ENCODE peak calls at places on chromosomes 7 and 10, in five cellular contexts. V is AG04450, G is HepG2, D is HCT116, A is endothelial cell. J is an unnamed sample.

GRCh38 chr7:135704074-135704473 is 23.9 kb downstream of the SLC13A4 start:
- DNase-seq in V (no peak), G (no peak), D (no peak), A (no peak), J (no peak)

GRCh38 chr10:129038490-129039011 is 428.5 kb upstream of the MGMT start:
- DNase-seq in V (no peak), A (no peak), G (no peak), D (no peak), J (no peak)

GRCh38 chr7:67105382-67105781 is 108.7 kb downstream of the TYW1 start:
- DNase-seq in G (no peak), D (no peak), A (no peak), V (no peak), J (no peak)

GRCh38 chr10:18658301-18658991 is 785 bp upstream of the ARL5B start:
- DNase-seq in D (no peak), V (no peak), G (peak; percentile 57), A (peak; percentile 9), J (no peak)

GRCh38 chr7:12554848-12555247 is 15.7 kb upstream of the SCIN start:
- DNase-seq in G (no peak), A (no peak), V (no peak), D (no peak), J (no peak)

GRCh38 chr10:133359554-133359971 is 1.7 kb upstream of the FUOM start:
- DNase-seq in V (no peak), G (peak; percentile 76), A (no peak), D (no peak), J (no peak)

GRCh38 chr10:42962120-42962901 is 114.6 kb upstream of the RET start:
- DNase-seq in V (no peak), G (no peak), A (peak; percentile 2), D (no peak), J (no peak)

GRCh38 chr10:70088299-70088698 is 35.7 kb downstream of the MACROH2A2 start:
- DNase-seq in V (no peak), A (no peak), G (no peak), D (no peak), J (no peak)

GRCh38 chr10:47241256-47241655 is 58.7 kb upstream of the GDF10 start:
- DNase-seq in D (no peak), A (no peak), G (no peak), V (no peak), J (no peak)

GRCh38 chr10:117003336-117003735 is 1.7 kb downstream of the SHTN1 start:
- DNase-seq in D (no peak), G (peak; percentile 81), A (no peak), V (no peak), J (no peak)

GRCh38 chr10:42755028-42755451 is 27.6 kb upstream of the BMS1 start:
- DNase-seq in V (no peak), D (no peak), A (peak; percentile 33), G (no peak), J (no peak)

GRCh38 chr7:73830872-73831655 is at the start of gene CLDN4:
- DNase-seq in A (no peak), D (peak; percentile 93), V (no peak), G (peak; percentile 83), J (peak; percentile 92)

GRCh38 chr10:61779950-61780659 is 117.4 kb downstream of the CABCOCO1 start:
- DNase-seq in A (no peak), V (no peak), D (no peak), G (no peak), J (no peak)

GRCh38 chr7:98464558-98464940 is 63.7 kb upstream of the BAIAP2L1 start:
- DNase-seq in D (no peak), A (no peak), G (no peak), V (no peak), J (no peak)

GRCh38 chr10:25682203-25682950 is 251.7 kb upstream of the MYO3A start:
- DNase-seq in A (no peak), V (no peak), D (no peak), G (no peak), J (peak; percentile 40)
- TF ChIP-seq CTCF in A (peak; percentile 36), V (peak; percentile 7), D (peak; percentile 18), G (peak; percentile 38), J (peak; percentile 98)

GRCh38 chr7:151486074-151486473 is 33.6 kb downstream of the RHEB start:
- DNase-seq in V (no peak), A (no peak), D (no peak), G (no peak), J (no peak)
- TF ChIP-seq CTCF in V (no peak), A (no peak), D (no peak), G (no peak), J (no peak)

DNA sequence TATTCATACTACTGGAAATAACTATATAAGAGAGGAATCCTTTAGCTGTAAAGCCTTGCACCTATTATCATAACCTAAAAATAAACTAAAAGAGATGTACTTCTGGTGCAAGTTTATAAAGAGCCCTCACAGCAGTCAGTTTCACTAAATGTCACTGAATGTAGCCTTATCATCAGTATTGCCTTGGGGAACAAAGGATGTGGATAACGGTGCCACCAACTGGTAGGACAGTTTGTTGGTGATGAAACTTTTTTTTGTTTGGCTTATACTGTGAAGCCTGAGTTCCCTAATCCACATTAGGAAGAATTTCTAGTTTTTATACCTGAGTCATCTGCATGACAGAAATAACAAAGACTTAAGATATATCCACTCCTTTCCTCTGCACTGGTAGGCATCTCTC is 117.9 kb upstream of the COL1A2 start:
- DNase-seq in A (no peak), G (no peak), V (no peak), D (no peak), J (no peak)
- TF ChIP-seq CTCF in A (no peak), G (peak; percentile 35), V (peak; percentile 41), D (peak; percentile 17), J (peak; percentile 37)

GRCh38 chr7:4681922-4682620 is at the start of gene FOXK1:
- DNase-seq in A (peak; percentile 80), D (no peak), V (no peak), G (no peak), J (no peak)
- TF ChIP-seq CTCF in A (no peak), D (no peak), V (no peak), G (no peak), J (no peak)

DNA sequence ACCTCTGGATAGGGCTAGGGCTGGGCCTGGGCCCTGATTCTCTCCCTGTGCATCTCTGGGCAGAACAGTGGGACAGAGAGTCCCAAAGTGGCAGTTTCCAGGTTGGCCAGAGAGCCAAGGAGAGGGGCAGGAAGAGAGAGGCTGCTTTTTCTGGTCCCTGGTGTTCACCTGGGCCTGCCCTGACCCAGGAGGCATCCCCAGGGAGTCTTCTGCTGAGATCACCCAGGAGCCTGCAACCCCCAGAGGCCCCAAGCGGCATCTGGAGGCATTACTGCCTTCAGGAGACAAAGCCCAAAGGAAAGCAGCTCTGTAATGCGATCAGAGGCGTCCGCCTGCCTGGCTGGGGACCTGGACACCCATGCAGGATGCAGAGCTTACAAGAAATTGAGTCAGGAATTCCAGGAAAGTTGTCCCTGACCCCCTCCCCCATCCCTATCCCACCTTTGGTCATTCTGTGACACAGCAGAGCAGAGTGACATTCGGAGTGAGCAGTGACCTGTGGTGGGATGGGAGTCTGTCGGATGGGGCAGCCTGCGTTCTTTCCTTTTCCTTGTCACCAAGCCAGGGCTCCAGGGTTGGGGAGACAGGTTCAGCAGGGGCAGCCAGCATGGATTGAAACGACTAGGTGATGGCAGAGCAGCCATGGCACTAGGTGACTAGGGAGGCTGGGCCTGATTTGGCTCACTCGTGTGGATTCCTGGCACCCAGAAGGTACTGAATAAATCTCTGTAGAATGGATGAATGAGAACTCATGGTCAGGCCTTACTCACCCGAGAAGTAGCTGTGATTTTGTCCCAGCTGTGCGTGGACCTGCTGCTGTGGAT is 10.4 kb downstream of the UNC5B start:
- DNase-seq in D (no peak), V (no peak), A (no peak), G (no peak), J (no peak)
- TF ChIP-seq CTCF in D (no peak), V (no peak), A (peak; percentile 17), G (no peak), J (no peak)

GRCh38 chr7:47586925-47587324 is 5.0 kb upstream of the TNS3 start:
- DNase-seq in V (no peak), G (no peak), D (no peak), A (no peak), J (no peak)
- TF ChIP-seq CTCF in V (no peak), G (no peak), D (no peak), A (no peak), J (no peak)

DNA sequence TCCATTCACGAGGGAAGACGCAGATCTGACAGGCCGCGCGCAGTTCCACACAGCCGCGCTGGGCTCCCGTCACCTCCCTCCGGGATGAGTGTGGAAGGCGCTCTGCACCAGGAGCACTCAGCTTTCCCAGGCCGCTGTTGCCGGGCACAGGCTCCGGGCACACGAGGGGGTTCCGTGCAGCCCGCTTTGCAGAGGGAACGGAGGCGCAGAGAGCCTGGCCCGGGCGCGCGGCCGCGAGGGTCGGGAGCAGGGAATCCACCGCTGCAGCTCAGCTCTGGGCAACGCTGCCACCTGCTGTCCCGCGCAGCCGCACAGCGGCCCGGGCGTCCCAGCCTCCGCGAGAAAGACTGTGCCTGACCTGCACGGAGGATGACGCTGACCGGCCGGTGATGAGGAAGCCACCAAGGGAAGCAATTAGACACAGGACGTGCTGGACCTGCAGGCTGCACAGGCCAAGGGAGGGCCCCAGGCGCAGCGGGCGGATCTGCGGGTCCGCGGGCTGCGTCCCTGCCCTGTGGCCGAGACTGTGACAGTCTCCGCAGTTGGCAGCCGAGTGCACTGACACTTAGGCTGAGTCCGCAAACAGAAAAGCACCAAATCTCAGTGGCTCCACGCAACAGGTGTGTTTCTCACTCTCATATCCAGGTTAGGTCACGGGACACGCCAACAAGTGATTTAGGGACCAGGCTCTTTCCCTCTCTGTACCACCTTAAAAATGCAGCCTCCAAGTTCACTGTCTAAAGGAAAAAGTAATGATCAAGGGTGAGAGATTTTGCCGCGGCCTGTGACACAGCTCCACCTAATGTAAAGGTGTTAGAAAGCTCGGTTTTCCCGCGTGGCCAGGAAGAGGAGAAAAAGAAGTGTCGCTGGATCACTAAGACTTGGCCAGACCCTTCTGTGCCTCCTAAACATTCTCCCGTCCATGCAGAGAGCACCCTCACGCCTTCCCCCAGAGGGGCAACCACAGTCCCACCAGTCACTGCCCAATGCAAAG is 94.5 kb downstream of the SEC61G start:
- DNase-seq in D (no peak), V (no peak), A (peak; percentile 83), G (peak; percentile 40), J (peak; percentile 36)
- TF ChIP-seq CTCF in D (peak; percentile 43), V (peak; percentile 29), A (no peak), G (peak; percentile 94), J (peak; percentile 96)

DNA sequence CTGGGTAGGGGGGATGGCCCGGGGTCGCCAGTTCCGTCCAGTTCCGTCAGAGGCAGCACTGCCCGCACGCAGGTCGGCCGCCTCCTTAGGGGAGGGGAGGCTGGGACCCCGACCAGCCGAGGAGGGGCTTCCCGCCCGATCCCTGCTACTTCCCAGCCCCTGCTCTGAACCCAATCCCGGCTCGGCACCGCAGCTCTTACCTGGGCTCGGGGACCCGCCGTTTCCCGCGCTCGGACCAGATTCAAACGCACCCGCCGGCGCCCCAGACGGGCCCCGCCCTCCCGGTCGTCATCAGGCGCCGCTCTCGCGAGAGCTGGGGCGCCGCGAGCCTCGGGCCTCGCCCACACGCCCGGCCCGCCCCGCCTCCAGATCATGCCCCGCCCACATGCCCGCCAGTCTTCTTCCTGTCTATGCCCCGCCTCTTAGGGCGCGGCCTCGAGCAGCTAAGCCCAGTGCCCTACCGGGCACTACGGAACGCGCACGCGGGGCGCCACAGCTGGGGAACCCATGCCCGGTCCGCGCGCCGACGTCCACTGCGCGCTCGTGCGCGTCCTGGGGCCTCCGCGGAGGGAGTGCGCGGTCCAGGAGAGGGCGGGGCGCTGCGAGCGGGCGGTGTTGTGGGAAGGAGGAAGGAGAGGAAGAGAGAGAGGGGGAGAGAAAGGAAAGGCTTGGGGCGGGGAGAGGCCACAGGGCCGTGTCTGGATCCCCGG is at the start of gene NCAPG2:
- DNase-seq in V (peak; percentile 95), A (peak; percentile 98), D (peak; percentile 95), G (peak; percentile 94), J (peak; percentile 95)
- TF ChIP-seq CTCF in V (peak; percentile 6), A (no peak), D (peak; percentile 17), G (peak; percentile 41), J (no peak)

GRCh38 chr7:50068026-50068425 is 25.0 kb downstream of the ZPBP start:
- DNase-seq in D (peak; percentile 31), V (no peak), A (no peak), G (peak; percentile 12), J (no peak)
- TF ChIP-seq CTCF in D (peak; percentile 54), V (no peak), A (peak; percentile 29), G (peak; percentile 6), J (peak; percentile 13)

J was measured in LNCaP clone FGC.